ENCODE peak calls at places on chromosome 6, in eight cellular contexts. S, J, Y, O, I, P, K and M are unnamed samples.

GRCh38 chr6:14193524-14193923 is 76.0 kb downstream of the CD83 start:
- DNase-seq in S (no peak), J (no peak), Y (no peak), O (no peak), I (no peak), P (no peak), K (no peak), M (no peak)

GRCh38 chr6:10510592-10511367 is 10.4 kb upstream of the GCNT2 start:
- DNase-seq in S (peak; percentile 8), J (peak; percentile 57), Y (peak; percentile 73), O (peak; percentile 83), I (peak; percentile 44), P (peak; percentile 64), K (peak; percentile 78), M (peak; percentile 51)

GRCh38 chr6:56808871-56809359 is 146.0 kb upstream of the BEND6 start:
- DNase-seq in S (peak; percentile 37), J (no peak), Y (no peak), O (no peak), I (peak; percentile 42), P (peak; percentile 82), K (no peak), M (peak; percentile 44)

GRCh38 chr6:157107915-157108651 is 215.2 kb downstream of the TMEM242 start:
- DNase-seq in S (peak; percentile 96), J (no peak), Y (no peak), O (no peak), I (peak; percentile 96), P (peak; percentile 91), K (peak; percentile 79), M (peak; percentile 95)

GRCh38 chr6:167469101-167469500 is 144.2 kb downstream of the TTLL2 start:
- DNase-seq in S (no peak), J (no peak), Y (no peak), O (no peak), I (no peak), P (no peak), K (no peak), M (no peak)

GRCh38 chr6:73712536-73712935 is 16.5 kb downstream of the CD109 start:
- DNase-seq in S (no peak), J (no peak), Y (no peak), O (no peak), I (no peak), P (no peak), K (no peak), M (no peak)

GRCh38 chr6:137025786-137026730 is 18.7 kb downstream of the IL20RA start:
- DNase-seq in S (no peak), J (no peak), Y (no peak), O (peak; percentile 54), I (no peak), P (peak; percentile 91), K (no peak), M (no peak)

GRCh38 chr6:136317023-136317649 is 27.5 kb upstream of the BCLAF1 start:
- DNase-seq in S (peak; percentile 75), J (peak; percentile 69), Y (peak; percentile 71), O (peak; percentile 69), I (peak; percentile 80), P (peak; percentile 81), K (peak; percentile 82), M (peak; percentile 66)

GRCh38 chr6:21003780-21004541 is 469.7 kb downstream of the CDKAL1 start:
- DNase-seq in S (peak; percentile 88), J (no peak), Y (no peak), O (no peak), I (peak; percentile 96), P (peak; percentile 55), K (no peak), M (peak; percentile 77)

GRCh38 chr6:106534564-106534982 is 94.7 kb downstream of the RTN4IP1 start:
- DNase-seq in S (no peak), J (no peak), Y (no peak), O (no peak), I (no peak), P (peak; percentile 44), K (no peak), M (no peak)

GRCh38 chr6:84280030-84280429 is 52.6 kb upstream of the CEP162 start:
- DNase-seq in S (peak; percentile 92), J (no peak), Y (no peak), O (no peak), I (no peak), P (peak; percentile 69), K (no peak), M (no peak)

GRCh38 chr6:16496982-16497823 is 258.8 kb downstream of the GMPR start:
- DNase-seq in S (no peak), J (no peak), Y (no peak), O (no peak), I (peak; percentile 58), P (no peak), K (no peak), M (no peak)

GRCh38 chr6:15299430-15300131 is 53.7 kb downstream of the JARID2 start:
- DNase-seq in S (no peak), J (no peak), Y (no peak), O (peak; percentile 99), I (peak; percentile 35), P (no peak), K (peak; percentile 98), M (no peak)

GRCh38 chr6:79762370-79762769 is 131.2 kb downstream of the SH3BGRL2 start:
- DNase-seq in S (peak; percentile 16), J (no peak), Y (no peak), O (no peak), I (peak; percentile 4), P (peak; percentile 22), K (no peak), M (peak; percentile 5)

GRCh38 chr6:10418361-10418861 is 3.5 kb upstream of the TFAP2A start:
- DNase-seq in S (no peak), J (no peak), Y (no peak), O (peak; percentile 91), I (no peak), P (no peak), K (no peak), M (no peak)

GRCh38 chr6:5025911-5026819 is 22.3 kb upstream of the RPP40 start:
- DNase-seq in S (peak; percentile 33), J (peak; percentile 50), Y (peak; percentile 45), O (peak; percentile 74), I (peak; percentile 52), P (peak; percentile 29), K (peak; percentile 55), M (peak; percentile 37)

GRCh38 chr6:88536056-88536455 is 369.9 kb upstream of the CNR1 start:
- DNase-seq in S (no peak), J (peak; percentile 21), Y (no peak), O (no peak), I (no peak), P (no peak), K (no peak), M (no peak)

GRCh38 chr6:137766596-137767370 is 100.3 kb upstream of the TNFAIP3 start:
- DNase-seq in S (no peak), J (no peak), Y (no peak), O (no peak), I (no peak), P (no peak), K (peak; percentile 22), M (no peak)

GRCh38 chr6:125307964-125308615 is 6.3 kb upstream of the HDDC2 start:
- DNase-seq in S (no peak), J (no peak), Y (no peak), O (no peak), I (no peak), P (no peak), K (peak; percentile 42), M (no peak)

GRCh38 chr6:122624853-122625252 is 14.6 kb downstream of the PKIB start:
- DNase-seq in S (no peak), J (no peak), Y (no peak), O (no peak), I (no peak), P (no peak), K (no peak), M (no peak)

GRCh38 chr6:44603044-44603686 is 215.7 kb downstream of the CDC5L start:
- DNase-seq in S (no peak), J (no peak), Y (no peak), O (no peak), I (no peak), P (no peak), K (no peak), M (no peak)

GRCh38 chr6:8764733-8765132 is 329.4 kb upstream of the SLC35B3 start:
- DNase-seq in S (no peak), J (no peak), Y (no peak), O (no peak), I (no peak), P (no peak), K (no peak), M (no peak)

GRCh38 chr6:24838994-24839393 is 40.3 kb upstream of the ARMH2 start:
- DNase-seq in S (no peak), J (no peak), Y (no peak), O (no peak), I (no peak), P (no peak), K (no peak), M (no peak)

GRCh38 chr6:53333439-53334408 is 15.0 kb downstream of the ELOVL5 start:
- DNase-seq in S (no peak), J (no peak), Y (no peak), O (no peak), I (no peak), P (no peak), K (no peak), M (no peak)
- H3K4me3 ChIP-seq in S (no peak overlapping the region), J (no peak overlapping the region), Y (no peak overlapping the region), O (no peak overlapping the region), I (no peak overlapping the region), P (no peak overlapping the region), K (no peak overlapping the region), M (no peak overlapping the region)

GRCh38 chr6:104799134-104799657 is 60.5 kb downstream of the HACE1 start:
- DNase-seq in S (no peak), J (no peak), Y (no peak), O (peak; percentile 10), I (no peak), P (no peak), K (no peak), M (no peak)
- TF ChIP-seq CTCF in S (no peak), J (no peak), Y (no peak), O (no peak), I (no peak), P (no peak), K (no peak), M (no peak)

DNA sequence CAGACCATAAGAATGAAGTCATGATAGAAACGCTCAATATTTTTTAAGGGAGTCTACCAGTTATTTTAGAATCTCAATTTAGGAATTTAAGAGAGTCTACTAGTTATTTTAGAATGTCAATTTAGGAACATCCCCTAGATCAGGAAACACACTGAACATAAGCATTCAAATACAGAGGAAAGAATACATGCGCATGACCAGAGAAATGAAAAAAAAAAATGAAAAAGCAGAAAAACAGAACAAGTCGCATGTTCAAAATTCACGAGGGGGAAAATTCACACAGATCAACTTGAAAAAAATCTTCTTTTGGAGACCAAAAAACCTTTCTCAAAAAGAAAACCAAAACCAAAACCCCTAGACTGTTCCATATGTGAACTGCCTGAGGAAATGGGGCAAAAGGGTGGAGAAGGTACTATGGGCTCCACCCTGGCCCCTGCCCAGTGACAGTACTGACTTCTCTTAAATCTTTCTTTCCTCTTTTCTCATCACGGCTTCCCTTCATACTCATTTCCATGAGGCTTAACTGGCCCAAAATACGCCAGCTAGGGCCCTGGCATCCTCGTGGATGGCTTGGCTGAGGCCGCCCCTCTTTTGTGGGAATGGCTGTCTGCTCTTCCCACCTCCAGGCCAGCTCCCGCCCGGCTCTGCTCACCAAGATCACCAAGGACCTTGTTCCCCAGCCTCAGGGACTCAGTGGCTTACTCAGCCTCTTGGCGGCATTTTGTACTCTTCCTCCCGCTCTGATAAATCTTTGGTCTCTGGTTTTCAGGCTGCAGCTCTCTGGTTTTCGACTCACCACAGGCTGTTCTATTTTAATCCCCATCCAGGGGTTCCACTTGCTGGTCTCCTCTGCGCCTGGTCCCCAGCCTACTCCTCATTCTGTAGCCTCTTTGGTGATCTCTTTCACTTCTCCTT is 11.2 kb downstream of the ZBTB2 start:
- DNase-seq in S (no peak), J (no peak), Y (no peak), O (no peak), I (peak; percentile 24), P (no peak), K (no peak), M (no peak)
- H3K4me3 ChIP-seq in S (no peak overlapping the region), J (no peak overlapping the region), Y (no peak overlapping the region), O (no peak overlapping the region), I (peak overlapping the region; percentile 28), P (no peak overlapping the region), K (no peak overlapping the region), M (no peak overlapping the region)

GRCh38 chr6:91167846-91168245 is 581.0 kb upstream of the MAP3K7 start:
- DNase-seq in S (no peak), J (no peak), Y (no peak), O (no peak), I (no peak), P (peak; percentile 9), K (peak; percentile 1), M (no peak)
- TF ChIP-seq CTCF in S (no peak), J (no peak), Y (no peak), O (no peak), I (no peak), P (peak; percentile 40), K (peak; percentile 11), M (peak; percentile 42)